ENCODE peak calls at places on chromosomes 12 and 14, in six cellular contexts. O is A549, F is sigmoid colon, X is GM12878, N is SK-N-SH, P is stomach. B is an unnamed sample.
A peak's percentile ranks its signal among the peaks of the same experiment; 100 is the strongest.

GRCh38 chr12:128510527-128510926 is 243.6 kb downstream of the TMEM132C start:
- DNase-seq in X (no peak), F (no peak), P (no peak), O (no peak), N (no peak), B (no peak)

GRCh38 chr12:119239040-119239439 is 60.3 kb downstream of the HSPB8 start:
- DNase-seq in O (no peak), F (no peak), P (no peak), N (no peak), X (no peak), B (no peak)

GRCh38 chr14:93956514-93957332 is 19.6 kb downstream of the ASB2 start:
- DNase-seq in X (no peak), N (no peak), F (no peak), P (no peak), O (no peak), B (no peak)

GRCh38 chr12:53824001-53824716 is 72.4 kb upstream of the CISTR start:
- DNase-seq in F (no peak), P (no peak), X (no peak), N (no peak), O (no peak), B (no peak)

GRCh38 chr12:69214169-69214568 is 25.2 kb upstream of the CPSF6 start:
- DNase-seq in X (no peak), O (no peak), N (no peak), P (no peak), F (no peak), B (no peak)

GRCh38 chr14:103883263-103883523 is 35.8 kb upstream of the PPP1R13B start:
- DNase-seq in N (no peak), F (no peak), P (no peak), O (no peak), X (no peak), B (no peak)

GRCh38 chr12:18391136-18391535 is 129.8 kb downstream of the PIK3C2G start:
- DNase-seq in X (no peak), F (no peak), P (no peak), N (no peak), O (no peak), B (no peak)

GRCh38 chr12:59619461-59620240 is 23.8 kb downstream of the SLC16A7 start:
- DNase-seq in N (no peak), P (no peak), O (no peak), X (no peak), F (no peak), B (no peak)

GRCh38 chr14:67971627-67972625 is 152.3 kb downstream of the RAD51B start:
- DNase-seq in N (peak; percentile 1), P (no peak), X (no peak), F (no peak), O (peak; percentile 57), B (no peak)

GRCh38 chr12:51820721-51821422 is 27.6 kb downstream of the FIGNL2 start:
- DNase-seq in N (peak; percentile 97), F (no peak), O (peak; percentile 86), X (no peak), P (peak; percentile 60), B (no peak)

GRCh38 chr12:62900686-62901272 is 34.2 kb downstream of the PPM1H start:
- DNase-seq in P (no peak), X (no peak), N (no peak), F (no peak), O (no peak), B (no peak)

GRCh38 chr14:100132161-100132902 is 27.1 kb downstream of the DEGS2 start:
- DNase-seq in P (no peak), N (peak; percentile 58), O (no peak), F (no peak), X (no peak), B (no peak)

GRCh38 chr12:64890873-64891468 is 66.5 kb downstream of the TBC1D30 start:
- DNase-seq in O (peak; percentile 62), P (no peak), N (peak; percentile 54), F (no peak), X (no peak), B (no peak)

GRCh38 chr12:69511469-69511868 is 41.3 kb downstream of the FRS2 start:
- DNase-seq in X (no peak), O (no peak), P (no peak), N (no peak), F (no peak), B (no peak)

GRCh38 chr12:59041241-59042121 is 121.2 kb upstream of the LRIG3 start:
- DNase-seq in X (no peak), F (no peak), N (no peak), P (no peak), O (peak; percentile 57), B (no peak)

GRCh38 chr14:51692646-51693045 is 40.9 kb downstream of the FRMD6 start:
- DNase-seq in O (no peak), N (no peak), P (no peak), X (no peak), F (no peak), B (no peak)

DNA sequence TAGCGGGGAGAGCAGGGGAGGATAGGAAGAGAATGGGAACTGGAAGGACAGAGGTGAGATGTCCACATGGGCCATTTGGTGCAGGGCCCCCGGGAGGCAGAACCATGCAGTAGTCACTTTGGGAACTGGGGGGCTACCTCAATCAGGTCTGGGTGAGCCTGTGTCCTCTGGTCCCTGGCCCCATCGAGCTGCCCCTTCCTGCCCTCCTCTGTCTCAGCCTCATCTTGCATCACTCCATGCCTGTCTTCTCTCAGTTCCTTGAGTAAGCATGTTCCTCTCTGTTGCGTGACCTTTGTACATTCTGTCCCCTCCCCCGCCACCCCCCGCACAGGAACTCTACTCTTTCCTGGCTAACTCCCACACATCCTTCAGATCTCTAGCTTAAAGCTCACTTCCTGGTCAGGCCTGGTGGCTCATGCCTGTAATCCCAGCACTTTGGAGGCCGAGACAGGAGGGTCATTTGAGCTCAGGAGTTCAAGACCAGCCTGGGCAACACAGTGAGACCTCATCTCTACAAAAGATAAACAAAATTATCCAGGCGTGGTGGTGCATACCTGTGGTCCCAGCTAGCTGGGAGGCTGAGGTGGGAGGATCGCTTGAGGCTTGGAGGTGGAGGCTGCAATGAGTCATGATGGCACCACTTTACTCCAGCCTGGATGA is 23.2 kb downstream of the FOS start:
- DNase-seq in F (peak; percentile 77), P (no peak), X (no peak), O (peak; percentile 84), N (no peak), B (peak; percentile 78)
- TF ChIP-seq EP300 in F (no peak), P (no peak), X (no peak), O (no peak), N (no peak), B (no peak)

DNA sequence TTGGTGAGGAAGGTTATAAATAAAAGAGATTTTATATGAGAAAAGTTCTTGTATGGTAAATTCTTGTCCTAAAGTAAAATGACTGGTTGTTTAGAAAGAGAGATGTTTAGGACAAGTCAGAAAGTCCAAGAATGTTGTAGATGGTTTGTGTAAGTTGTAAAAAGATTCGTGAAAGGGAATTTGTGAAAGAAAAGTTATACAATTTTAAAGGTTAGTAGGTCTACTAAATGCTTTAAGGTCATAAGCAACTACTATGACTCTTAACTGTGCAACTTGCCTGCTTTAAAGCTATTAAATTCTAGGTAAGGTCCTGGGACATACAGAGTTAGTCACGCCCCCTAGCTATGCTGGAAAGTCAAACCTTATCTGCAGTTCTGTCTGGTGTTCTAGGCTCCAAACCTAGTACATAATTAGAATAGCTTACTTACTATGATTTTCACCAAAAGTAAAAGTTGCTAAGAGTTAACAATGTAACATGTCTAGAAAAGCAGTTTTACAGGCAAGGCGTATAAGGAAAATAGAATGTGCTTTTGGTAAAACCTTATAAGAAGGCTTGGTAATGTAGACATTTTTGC is 11.2 kb upstream of the DHRS2 start:
- DNase-seq in N (no peak), O (no peak), P (no peak), X (no peak), F (no peak), B (no peak)
- H3K9me3 ChIP-seq in N (peaks cover 14% of the 10 kb centered on the region), O (peaks cover 33% of the 10 kb centered on the region), P (no peaks in the 10 kb centered on the region), X (peaks cover 6% of the 10 kb centered on the region), F (no peaks in the 10 kb centered on the region), B (no peaks in the 10 kb centered on the region)

GRCh38 chr14:61434315-61434714 is 112.9 kb downstream of the PRKCH start:
- DNase-seq in O (peak; percentile 22), F (no peak), P (no peak), X (no peak), N (no peak), B (no peak)
- H3K4me1 ChIP-seq in O (peaks cover 57% of the 10 kb centered on the region), F (peaks cover 9% of the 10 kb centered on the region), P (peaks cover 9% of the 10 kb centered on the region), X (peaks cover 29% of the 10 kb centered on the region), N (no peaks in the 10 kb centered on the region), B (peaks cover 34% of the 10 kb centered on the region)

GRCh38 chr12:107347261-107347660 is 253.9 kb upstream of the CRY1 start:
- DNase-seq in N (no peak), O (no peak), F (no peak), X (no peak), P (no peak), B (no peak)

GRCh38 chr12:107351716-107352115 is 258.4 kb upstream of the CRY1 start:
- DNase-seq in F (no peak), P (no peak), O (peak; percentile 71), N (no peak), X (no peak), B (no peak)

GRCh38 chr12:107349008-107349747 is 255.8 kb upstream of the CRY1 start:
- DNase-seq in P (no peak), X (no peak), F (no peak), O (peak; percentile 96), N (peak; percentile 32), B (no peak)

GRCh38 chr12:107351109-107351508 is 257.8 kb upstream of the CRY1 start:
- DNase-seq in N (no peak), P (no peak), F (no peak), O (no peak), X (no peak), B (no peak)

DNA sequence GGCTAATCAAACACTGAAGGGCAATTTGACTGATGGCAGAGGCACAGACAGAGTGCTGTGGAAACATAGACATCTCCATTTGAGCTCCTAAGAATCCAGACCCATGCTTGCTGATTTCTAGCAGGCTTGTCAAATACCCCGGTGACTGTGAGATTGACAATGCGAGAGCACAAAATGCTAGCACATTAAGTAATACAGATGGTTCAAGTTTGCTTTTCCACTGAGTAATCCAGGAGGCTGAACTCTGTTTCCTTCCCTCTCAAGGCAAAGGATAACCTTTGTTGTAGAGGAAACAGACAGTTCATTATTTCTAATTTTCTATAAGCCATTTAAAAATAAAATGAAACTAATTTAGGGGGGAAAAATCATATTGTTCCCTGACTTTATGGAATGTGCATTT is 256.5 kb upstream of the CRY1 start:
- DNase-seq in X (no peak), N (no peak), O (peak; percentile 51), F (no peak), P (no peak), B (no peak)
- TF ChIP-seq EP300 in X (no peak), N (no peak), O (no peak), F (no peak), P (no peak), B (no peak)

DNA sequence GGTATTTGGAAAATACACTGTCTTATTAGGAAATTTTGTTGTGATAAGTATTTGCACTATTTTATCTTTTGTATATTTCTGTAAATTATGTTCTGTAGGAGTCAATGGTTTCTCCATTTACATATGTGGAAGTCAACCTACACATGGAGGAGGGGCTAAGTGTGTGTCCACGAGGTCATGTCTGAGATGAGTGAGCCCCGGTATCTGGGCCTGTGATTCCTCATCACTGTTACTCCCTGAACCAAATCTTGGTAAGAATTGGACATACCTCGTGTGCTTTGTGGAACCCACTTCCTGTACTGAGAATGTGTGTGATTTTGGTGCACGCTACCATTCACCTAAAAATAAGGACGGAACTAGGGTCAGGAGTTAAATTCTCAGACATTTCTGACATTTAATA is 1105.5 kb downstream of the TMEM121 start:
- DNase-seq in F (no peak), N (no peak), X (no peak), O (no peak), P (no peak), B (no peak)
- H3K9me3 ChIP-seq in F (no peaks in the 10 kb centered on the region), N (no peaks in the 10 kb centered on the region), X (no peaks in the 10 kb centered on the region), O (no peaks in the 10 kb centered on the region), P (no peaks in the 10 kb centered on the region), B (no peaks in the 10 kb centered on the region)